ENCODE peak calls at places on chromosomes 1 and 21, in five cellular contexts. R is RWPE1, T is fibroblast of the aortic adventitia, K is stomach, I is upper lobe of right lung. G is an unnamed sample.

GRCh38 chr21:46194374-46195334 is 10.4 kb upstream of the SPATC1L start:
- DNase-seq in R (no peak), T (no peak), K (peak), I (peak), G (peak)

GRCh38 chr1:227891955-227892871 is 55.5 kb downstream of the WNT9A start:
- DNase-seq in R (no peak), T (peak), K (peak), I (peak), G (peak)

GRCh38 chr1:59029366-59029765 is 245.5 kb upstream of the JUN start:
- DNase-seq in R (no peak), T (no peak), K (no peak), I (no peak), G (no peak)

GRCh38 chr1:11413907-11414495 is 65.0 kb upstream of the DISP3 start:
- DNase-seq in R (no peak), T (no peak), K (no peak), I (no peak), G (no peak)

GRCh38 chr1:74835046-74835445 is 102.1 kb downstream of the TYW3 start:
- DNase-seq in R (no peak), T (no peak), K (no peak), I (no peak), G (no peak)

GRCh38 chr1:31811605-31812004 is 4.2 kb downstream of the SPOCD1 start:
- DNase-seq in R (no peak), T (peak), K (no peak), I (no peak), G (no peak)

GRCh38 chr1:247335871-247336270 is 4.2 kb upstream of the ZNF496 start:
- DNase-seq in R (no peak), T (peak), K (no peak), I (no peak), G (no peak)

GRCh38 chr1:228544021-228544850 is 57.1 kb downstream of the RNF187 start:
- DNase-seq in R (peak), T (no peak), K (no peak), I (peak), G (no peak)

GRCh38 chr1:87450615-87451209 is 122.0 kb downstream of the LMO4 start:
- DNase-seq in R (no peak), T (no peak), K (peak), I (no peak), G (no peak)

GRCh38 chr1:167223144-167224103 is 2.7 kb downstream of the POU2F1 start:
- DNase-seq in R (no peak), T (peak), K (no peak), I (no peak), G (no peak)

GRCh38 chr1:193368302-193368701 is 181.9 kb upstream of the B3GALT2 start:
- DNase-seq in R (no peak), T (peak), K (no peak), I (no peak), G (no peak)

GRCh38 chr1:169741666-169742394 is 8.0 kb upstream of the SELE start:
- DNase-seq in R (no peak), T (peak), K (no peak), I (no peak), G (no peak)

GRCh38 chr1:235601087-235601486 is 48.5 kb downstream of the GNG4 start:
- DNase-seq in R (peak), T (peak), K (peak), I (no peak), G (no peak)

GRCh38 chr1:172344444-172344843 is 76.0 kb upstream of the C1orf105 start:
- DNase-seq in R (no peak), T (no peak), K (no peak), I (no peak), G (no peak)

GRCh38 chr1:215730600-215730999 is 163.5 kb downstream of the KCTD3 start:
- DNase-seq in R (peak), T (no peak), K (no peak), I (no peak), G (no peak)

GRCh38 chr1:1678581-1679380 is 13.8 kb downstream of the SLC35E2B start:
- DNase-seq in R (no peak), T (no peak), K (peak), I (peak), G (no peak)

GRCh38 chr1:6475381-6476133 is 9.6 kb upstream of the TNFRSF25 start:
- DNase-seq in R (peak), T (peak), K (peak), I (peak), G (no peak)

GRCh38 chr1:232218955-232219865 is 410.7 kb downstream of the SIPA1L2 start:
- DNase-seq in R (no peak), T (no peak), K (peak), I (no peak), G (no peak)

GRCh38 chr21:33293136-33293535 is 27.0 kb downstream of the IL10RB start:
- DNase-seq in R (no peak), T (no peak), K (no peak), I (no peak), G (no peak)

GRCh38 chr1:18805116-18805515 is 54.3 kb downstream of the TAS1R2 start:
- DNase-seq in R (no peak), T (no peak), K (no peak), I (no peak), G (no peak)

GRCh38 chr1:241156231-241156965 is 200.6 kb downstream of the RGS7 start:
- DNase-seq in R (peak), T (peak), K (peak), I (no peak), G (no peak)

GRCh38 chr1:158248122-158248521 is 6.1 kb upstream of the CD1A start:
- DNase-seq in R (no peak), T (no peak), K (no peak), I (no peak), G (no peak)

GRCh38 chr1:70896224-70896623 is 151.4 kb downstream of the PTGER3 start:
- DNase-seq in R (no peak), T (peak), K (no peak), I (no peak), G (no peak)
- TF ChIP-seq CTCF in R (no peak), T (peak), K (no peak), I (no peak), G (no peak)

DNA sequence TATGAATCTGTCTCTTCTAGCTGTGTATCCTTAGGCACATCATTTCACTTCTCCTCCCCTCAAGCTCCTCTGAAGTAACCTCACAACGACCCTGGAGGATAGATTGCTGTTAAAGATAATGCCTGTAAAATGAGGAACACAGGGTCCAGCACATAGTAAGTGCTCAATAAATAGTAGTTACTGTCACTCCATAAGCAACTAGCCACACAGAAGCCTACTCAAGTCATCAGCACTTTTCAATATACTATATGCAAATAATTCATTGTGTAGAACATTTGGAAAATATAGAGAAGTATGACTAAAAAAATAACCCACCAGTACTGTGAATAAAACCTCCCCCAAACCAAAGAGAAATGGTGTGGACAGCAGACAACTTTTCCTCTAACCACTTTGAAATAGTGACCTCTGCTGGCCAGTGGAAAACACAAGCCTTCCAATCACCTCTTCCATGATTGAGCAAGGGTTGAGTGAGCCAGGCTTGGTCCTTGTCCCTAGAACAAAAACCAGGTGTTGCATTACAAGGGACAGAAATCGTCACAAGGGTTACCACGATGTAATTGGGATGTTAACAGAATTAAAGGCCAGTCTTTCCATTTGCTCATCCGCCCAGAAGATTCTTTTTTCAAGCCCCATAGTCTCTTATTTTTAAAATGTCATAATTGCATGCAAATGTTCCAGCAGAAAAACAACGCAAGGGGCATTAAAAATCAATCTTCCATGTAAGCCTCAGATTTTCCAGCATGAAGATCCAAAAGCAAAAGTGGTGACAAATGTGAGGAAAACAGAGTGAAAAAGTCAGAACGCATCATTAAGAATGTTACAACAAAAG is 15.7 kb upstream of the GLIS1 start:
- DNase-seq in R (no peak), T (peak), K (no peak), I (no peak), G (no peak)
- TF ChIP-seq CTCF in R (peak), T (peak), K (peak), I (peak), G (peak)

DNA sequence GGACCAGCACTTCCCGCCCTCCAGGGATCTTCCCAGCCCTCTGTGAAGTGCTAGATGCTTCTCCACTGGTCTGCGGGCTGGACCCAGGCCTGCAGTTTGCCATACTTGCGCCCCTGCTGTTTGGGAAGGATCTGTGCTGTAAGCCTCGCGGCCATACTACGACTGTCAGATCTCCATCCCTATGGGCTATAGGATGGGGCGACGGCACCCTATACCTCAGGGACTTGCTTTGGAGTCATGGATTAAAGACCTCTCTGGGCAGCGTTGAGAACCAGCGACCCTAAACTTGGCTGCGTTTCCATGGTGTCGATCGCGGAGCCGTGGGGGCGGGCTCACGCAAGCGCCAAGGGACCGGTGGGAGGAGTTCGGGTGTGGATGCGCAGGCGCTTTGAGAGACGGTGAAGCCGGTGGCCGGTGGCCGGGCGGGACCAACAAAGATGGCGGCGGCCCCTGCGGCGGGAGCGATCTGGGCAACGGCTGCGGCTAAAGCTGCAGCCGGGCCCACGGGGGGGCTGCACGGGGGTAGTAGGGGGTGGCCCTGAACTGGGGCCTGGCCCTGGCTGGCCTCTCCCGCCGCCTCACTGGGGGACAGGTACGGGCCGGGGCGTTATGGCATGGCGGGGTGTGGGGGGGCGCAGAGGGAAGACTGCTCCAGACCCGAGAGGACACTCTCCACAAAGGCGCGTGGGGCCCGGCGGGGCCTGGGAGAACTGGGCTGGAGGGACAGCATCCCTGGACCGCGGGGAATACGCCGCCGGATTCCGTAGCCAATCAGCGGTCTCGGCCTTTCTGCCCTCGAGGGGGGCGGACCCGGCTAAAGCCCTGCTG is at the start of gene USP21:
- DNase-seq in R (peak), T (peak), K (peak), I (peak), G (peak)
- TF ChIP-seq CTCF in R (peak), T (peak), K (peak), I (peak), G (peak)

DNA sequence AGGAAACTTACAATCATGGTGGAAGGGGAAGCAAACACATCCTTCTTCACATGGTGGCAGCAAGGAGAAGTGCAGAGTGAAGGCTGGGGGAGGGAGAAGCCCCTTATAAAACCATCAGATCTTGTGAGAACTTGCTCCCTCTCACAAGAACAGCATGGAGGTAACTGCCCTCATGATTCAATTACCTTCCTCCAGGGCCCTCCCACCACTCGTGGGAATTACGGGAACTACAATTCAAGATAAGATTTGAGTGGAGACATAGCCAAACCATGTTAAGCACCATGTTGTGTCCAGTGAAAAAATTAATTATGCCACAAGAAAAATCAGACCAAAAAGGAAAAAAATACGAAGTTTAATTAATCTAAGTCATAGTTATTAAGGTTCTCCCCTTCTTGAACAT is 109.5 kb downstream of the CLDN17 start:
- DNase-seq in R (no peak), T (no peak), K (no peak), I (no peak), G (no peak)
- TF ChIP-seq CTCF in R (no peak), T (no peak), K (no peak), I (no peak), G (no peak)

GRCh38 chr1:39136635-39137034 is 67.9 kb upstream of the MACF1 start:
- DNase-seq in R (no peak), T (no peak), K (no peak), I (no peak), G (no peak)
- TF ChIP-seq CTCF in R (no peak), T (no peak), K (no peak), I (no peak), G (no peak)

GRCh38 chr1:205672395-205672889 is 7.9 kb downstream of the SLC45A3 start:
- DNase-seq in R (no peak), T (no peak), K (no peak), I (no peak), G (no peak)
- TF ChIP-seq CTCF in R (no peak), T (no peak), K (no peak), I (no peak), G (no peak)

DNA sequence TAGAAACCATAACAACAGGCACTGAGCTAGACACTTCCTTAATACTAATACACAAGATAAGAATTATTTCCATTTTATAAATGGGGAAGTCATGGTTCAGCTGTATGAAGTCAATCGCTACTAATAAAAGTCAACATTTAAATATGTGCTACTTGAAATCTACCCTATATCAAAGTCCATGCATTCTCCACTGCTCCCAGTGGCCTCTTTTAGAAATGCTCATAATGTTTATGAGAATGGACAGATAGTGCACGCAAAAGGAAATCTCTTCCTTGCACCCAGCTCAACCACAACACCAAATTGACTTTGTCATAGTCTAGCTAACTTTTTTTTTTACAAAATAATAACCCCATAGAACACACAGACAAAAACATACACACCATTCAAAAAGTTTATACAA is 281.7 kb upstream of the CXADR start:
- DNase-seq in R (no peak), T (no peak), K (no peak), I (no peak), G (no peak)
- TF ChIP-seq CTCF in R (no peak), T (no peak), K (no peak), I (no peak), G (peak)

DNA sequence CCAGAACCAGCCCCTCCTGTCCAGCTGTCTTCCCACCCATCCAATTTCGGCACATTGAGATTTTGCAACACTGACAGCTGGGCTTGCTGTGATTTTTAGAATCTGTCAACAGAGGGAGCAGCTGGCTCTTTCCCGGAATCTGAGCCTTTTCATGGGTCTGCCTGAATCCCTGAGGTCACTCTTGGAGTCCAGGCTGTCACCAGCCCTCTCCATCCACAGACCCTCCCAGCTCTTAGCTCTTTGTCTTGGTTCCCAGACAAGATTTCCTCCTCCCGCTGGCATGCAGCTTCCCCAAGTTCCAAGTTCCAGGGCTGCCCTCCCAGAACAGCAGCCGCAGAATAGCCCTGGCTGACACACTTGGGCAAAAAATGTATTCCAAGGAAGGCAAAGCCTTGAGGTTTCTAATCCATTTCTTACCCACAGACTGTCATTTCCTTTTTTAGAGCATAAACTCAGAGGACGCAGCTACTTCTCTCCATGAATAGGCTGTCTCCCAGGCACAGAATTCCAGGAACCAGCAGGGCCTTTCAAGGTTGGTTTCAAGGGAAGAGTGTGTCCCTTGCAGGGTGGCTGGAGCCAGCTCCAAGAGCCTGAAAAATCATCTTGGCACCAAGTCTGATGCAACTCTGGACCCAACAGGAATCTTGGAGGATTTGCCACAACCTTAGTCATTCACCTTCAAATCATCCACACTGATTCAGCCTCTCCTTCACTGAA is 7.1 kb upstream of the TMEM61 start:
- DNase-seq in R (no peak), T (peak), K (peak), I (no peak), G (no peak)
- TF ChIP-seq CTCF in R (peak), T (peak), K (peak), I (peak), G (peak)

G was measured in type B pancreatic cell.